ENCODE peak calls at places on chromosomes 12 and 14, in four cellular contexts. One of them, this sample, is unnamed.
A peak's percentile ranks its signal among the peaks of the same experiment; 100 is the strongest.

GRCh38 chr12:3300833-3301401 is 190.1 kb upstream of the PRMT8 start:
- DNase-seq in suprapubic skin: no peak
- DNase-seq in right lobe of liver: no peak
- DNase-seq in breast epithelium: no peak
- DNase-seq in this sample: no peak

GRCh38 chr12:119988440-119988787 is 622 bp upstream of the BICDL1 start:
- DNase-seq in right lobe of liver: no peak
- DNase-seq in suprapubic skin: no peak
- DNase-seq in breast epithelium: no peak
- DNase-seq in this sample: no peak

GRCh38 chr12:105385141-105385540 is 54.6 kb downstream of the C12orf75 start:
- DNase-seq in suprapubic skin: no peak
- DNase-seq in right lobe of liver: no peak
- DNase-seq in breast epithelium: no peak
- DNase-seq in this sample: no peak

GRCh38 chr14:25050494-25051170 is 685 bp upstream of the STXBP6 start:
- DNase-seq in breast epithelium: no peak
- DNase-seq in right lobe of liver: no peak
- DNase-seq in suprapubic skin: no peak
- DNase-seq in this sample: no peak

GRCh38 chr12:79920421-79921238 is 14.3 kb downstream of the PPP1R12A start:
- DNase-seq in breast epithelium: no peak
- DNase-seq in right lobe of liver: no peak
- DNase-seq in suprapubic skin: no peak
- DNase-seq in this sample: no peak

GRCh38 chr12:76226397-76226796 is 121.8 kb downstream of the BBS10 start:
- DNase-seq in suprapubic skin: no peak
- DNase-seq in right lobe of liver: no peak
- DNase-seq in breast epithelium: no peak
- DNase-seq in this sample: no peak

GRCh38 chr12:14273911-14274306 is 91.6 kb upstream of the ATF7IP start:
- DNase-seq in suprapubic skin: no peak
- DNase-seq in right lobe of liver: no peak
- DNase-seq in breast epithelium: no peak
- DNase-seq in this sample: no peak

GRCh38 chr12:104506691-104507401 is 50.1 kb downstream of the CHST11 start:
- DNase-seq in right lobe of liver: no peak
- DNase-seq in suprapubic skin: no peak
- DNase-seq in breast epithelium: no peak
- DNase-seq in this sample: no peak

GRCh38 chr12:53978477-53979356 is 4.0 kb upstream of the HOTAIR start:
- DNase-seq in right lobe of liver: no peak
- DNase-seq in suprapubic skin: no peak
- DNase-seq in breast epithelium: no peak
- DNase-seq in this sample: peak; percentile 88

GRCh38 chr12:5902736-5903135 is 42.3 kb downstream of the ANO2 start:
- DNase-seq in breast epithelium: no peak
- DNase-seq in right lobe of liver: no peak
- DNase-seq in suprapubic skin: no peak
- DNase-seq in this sample: no peak

GRCh38 chr14:95273041-95273978 is 46.4 kb downstream of the CLMN start:
- DNase-seq in breast epithelium: peak; percentile 7
- DNase-seq in right lobe of liver: no peak
- DNase-seq in suprapubic skin: peak; percentile 37
- DNase-seq in this sample: no peak

GRCh38 chr12:34311337-34311736 is 289.0 kb downstream of the ALG10 start:
- DNase-seq in right lobe of liver: no peak
- DNase-seq in breast epithelium: no peak
- DNase-seq in suprapubic skin: no peak
- DNase-seq in this sample: no peak

GRCh38 chr12:65891219-65891618 is 66.9 kb downstream of the HMGA2 start:
- DNase-seq in right lobe of liver: no peak
- DNase-seq in breast epithelium: no peak
- DNase-seq in suprapubic skin: no peak
- DNase-seq in this sample: no peak

GRCh38 chr14:100706860-100707259 is 19.8 kb upstream of the DLK1 start:
- DNase-seq in right lobe of liver: no peak
- DNase-seq in breast epithelium: no peak
- DNase-seq in suprapubic skin: no peak
- DNase-seq in this sample: no peak

GRCh38 chr14:100709956-100710284 is 16.8 kb upstream of the DLK1 start:
- DNase-seq in right lobe of liver: no peak
- DNase-seq in suprapubic skin: no peak
- DNase-seq in breast epithelium: no peak
- DNase-seq in this sample: no peak

GRCh38 chr14:100710391-100711116 is 16.1 kb upstream of the DLK1 start:
- DNase-seq in suprapubic skin: no peak
- DNase-seq in breast epithelium: no peak
- DNase-seq in right lobe of liver: no peak
- DNase-seq in this sample: no peak

GRCh38 chr14:100709252-100709955 is 17.3 kb upstream of the DLK1 start:
- DNase-seq in right lobe of liver: no peak
- DNase-seq in suprapubic skin: no peak
- DNase-seq in breast epithelium: peak; percentile 22
- DNase-seq in this sample: no peak

DNA sequence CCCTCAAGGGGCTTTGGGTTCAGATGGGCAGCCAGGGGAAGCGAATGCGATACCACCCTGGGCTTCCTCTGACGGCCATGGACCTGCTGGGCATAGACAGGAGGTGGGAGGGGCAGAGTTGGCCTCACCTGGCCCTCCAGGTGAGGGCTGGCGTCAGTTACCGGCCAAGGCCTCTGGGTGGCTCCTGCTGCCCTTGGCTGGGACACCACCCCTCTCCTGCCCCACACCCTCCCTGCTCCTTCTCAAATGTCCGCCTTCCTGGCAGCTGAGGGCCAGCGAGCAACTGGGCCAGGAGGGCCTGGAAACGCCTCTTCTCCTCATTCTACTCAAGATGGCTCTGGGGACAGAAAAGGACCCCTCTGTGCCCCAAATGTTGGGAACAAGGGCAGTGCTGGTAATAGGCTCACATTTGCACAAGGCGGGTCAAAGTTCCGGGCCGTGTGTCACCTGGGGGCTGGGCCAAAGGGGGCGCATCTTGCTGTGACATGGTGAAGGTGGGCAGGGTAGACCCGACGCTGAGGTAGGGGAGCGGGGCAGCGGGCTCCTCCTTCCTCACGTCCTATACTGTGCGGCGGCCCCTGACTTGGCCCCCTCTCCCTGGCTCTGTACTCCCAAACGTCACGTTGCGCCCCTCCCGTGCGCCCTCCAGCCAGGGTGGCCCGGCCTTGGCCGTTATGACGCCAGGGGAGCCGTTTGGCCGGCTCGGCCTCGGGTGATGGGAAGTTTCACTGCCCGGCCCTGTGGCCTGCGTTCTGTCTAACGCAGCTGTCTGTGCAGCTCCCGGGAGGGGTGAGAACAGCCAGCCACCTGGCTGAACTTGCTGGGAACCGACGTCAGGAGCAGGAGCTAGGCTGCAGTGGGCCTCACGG is 18.1 kb upstream of the DLK1 start:
- DNase-seq in suprapubic skin: no peak
- DNase-seq in right lobe of liver: no peak
- DNase-seq in breast epithelium: no peak
- DNase-seq in this sample: no peak
- TF ChIP-seq CTCF in suprapubic skin: no peak
- TF ChIP-seq CTCF in right lobe of liver: no peak
- TF ChIP-seq CTCF in breast epithelium: no peak
- TF ChIP-seq CTCF in this sample: no peak

DNA sequence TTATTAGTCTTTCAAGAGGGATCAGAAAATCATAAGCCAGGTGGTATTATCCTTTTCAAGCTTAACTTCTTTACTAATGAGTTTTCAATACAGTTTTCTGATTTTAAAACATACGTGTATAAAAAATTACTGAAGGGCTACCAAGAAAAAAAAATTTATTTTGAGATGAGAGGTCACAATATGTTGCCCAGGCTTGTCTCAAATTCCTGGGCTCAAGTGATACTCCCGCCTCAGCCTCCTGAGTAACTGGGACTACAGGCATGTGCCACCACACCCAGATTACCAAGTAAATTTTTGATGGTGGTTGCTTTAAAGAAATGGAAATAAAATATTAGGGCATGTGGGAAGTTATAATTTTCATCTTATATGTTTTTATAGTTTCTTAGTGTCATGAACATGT is 26.7 kb downstream of the ST8SIA1 start:
- DNase-seq in breast epithelium: no peak
- DNase-seq in right lobe of liver: no peak
- DNase-seq in suprapubic skin: no peak
- DNase-seq in this sample: no peak
- TF ChIP-seq POLR2A in breast epithelium: no peak
- TF ChIP-seq POLR2A in right lobe of liver: no peak
- TF ChIP-seq POLR2A in suprapubic skin: no peak
- TF ChIP-seq POLR2A in this sample: no peak

DNA sequence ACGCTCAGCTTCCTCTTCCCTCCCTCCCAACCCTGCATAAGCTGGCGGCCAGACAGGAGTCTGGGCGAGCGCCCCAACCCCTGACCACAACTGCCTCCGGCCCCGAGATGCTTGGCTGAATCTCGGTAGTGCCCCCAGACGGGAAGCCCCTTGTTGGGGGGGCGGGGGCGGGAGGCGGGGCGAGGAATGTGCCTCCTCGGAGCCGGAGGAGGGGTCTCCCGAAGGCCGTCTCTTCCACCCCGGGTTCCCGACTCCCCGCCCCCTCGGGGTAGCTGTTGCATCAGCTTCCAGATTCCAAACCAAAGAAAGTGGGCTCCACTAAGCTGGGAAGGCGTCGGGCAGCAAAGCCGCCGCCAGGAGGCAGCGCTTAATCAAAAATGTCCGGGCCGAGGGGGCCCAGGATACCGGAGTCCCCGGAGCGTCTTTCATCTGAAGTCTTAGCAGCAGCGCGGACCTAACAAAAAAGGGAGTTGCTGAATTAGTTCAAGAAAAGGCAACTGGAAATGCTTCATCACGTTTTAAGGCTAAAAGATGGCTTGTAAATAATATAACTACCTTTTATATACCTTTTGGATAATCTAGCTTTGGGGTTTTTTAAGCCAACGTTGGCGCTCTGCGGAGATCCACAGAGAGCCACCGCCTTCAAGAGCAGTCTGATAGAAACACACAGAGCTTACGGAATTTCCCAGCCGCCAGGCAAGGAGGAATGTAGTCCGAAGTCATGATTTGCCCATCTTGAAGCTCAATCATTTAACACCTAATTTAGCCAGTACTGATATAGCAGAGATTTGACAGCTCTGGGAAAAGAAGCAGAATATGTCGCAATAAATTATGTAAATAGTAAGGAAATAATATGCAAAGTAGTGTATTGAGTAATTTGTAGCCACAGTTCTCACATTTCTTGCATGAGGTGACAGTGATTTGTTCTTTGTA is 6.8 kb upstream of the MRPL52 start:
- DNase-seq in suprapubic skin: peak; percentile 90
- DNase-seq in right lobe of liver: peak; percentile 75
- DNase-seq in breast epithelium: peak; percentile 64
- DNase-seq in this sample: no peak
- H3K4me3 ChIP-seq in suprapubic skin: peak overlapping the region; percentile 44
- H3K4me3 ChIP-seq in right lobe of liver: peak overlapping the region; percentile 28
- H3K4me3 ChIP-seq in breast epithelium: peak overlapping the region; percentile 68
- H3K4me3 ChIP-seq in this sample: no peak overlapping the region

DNA sequence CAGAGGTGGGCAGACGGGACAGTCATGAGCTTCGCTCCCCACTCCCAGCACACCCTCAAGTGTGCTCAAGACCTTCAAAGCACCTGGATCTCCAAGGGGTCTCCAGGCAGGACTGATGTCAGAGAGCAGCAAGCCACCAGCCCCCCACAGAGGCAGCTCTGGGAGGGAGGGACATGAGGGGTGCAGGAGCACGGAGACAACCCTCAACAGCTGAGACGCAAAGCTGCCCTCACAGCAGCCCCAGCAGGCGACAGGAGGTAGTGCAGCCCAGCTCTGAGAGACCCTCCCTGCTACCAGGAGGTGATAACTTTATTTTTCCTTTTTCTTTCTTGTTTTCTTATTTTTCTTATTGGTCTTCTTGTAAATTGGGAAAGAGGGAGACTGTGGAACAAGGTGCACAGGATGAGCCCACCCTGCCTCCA is 17.9 kb downstream of the SIVA1 start:
- DNase-seq in suprapubic skin: no peak
- DNase-seq in right lobe of liver: no peak
- DNase-seq in breast epithelium: no peak
- DNase-seq in this sample: no peak
- TF ChIP-seq CTCF in suprapubic skin: peak; percentile 11
- TF ChIP-seq CTCF in right lobe of liver: peak; percentile 34
- TF ChIP-seq CTCF in breast epithelium: no peak
- TF ChIP-seq CTCF in this sample: no peak

GRCh38 chr12:26631846-26632245 is 201.1 kb downstream of the ITPR2 start:
- DNase-seq in right lobe of liver: no peak
- DNase-seq in breast epithelium: no peak
- DNase-seq in suprapubic skin: no peak
- DNase-seq in this sample: no peak

GRCh38 chr12:26632746-26633145 is 200.2 kb downstream of the ITPR2 start:
- DNase-seq in suprapubic skin: no peak
- DNase-seq in breast epithelium: no peak
- DNase-seq in right lobe of liver: no peak
- DNase-seq in this sample: no peak

GRCh38 chr12:26628234-26628633 is 204.8 kb downstream of the ITPR2 start:
- DNase-seq in breast epithelium: no peak
- DNase-seq in right lobe of liver: no peak
- DNase-seq in suprapubic skin: no peak
- DNase-seq in this sample: no peak

GRCh38 chr12:26629864-26630263 is 203.1 kb downstream of the ITPR2 start:
- DNase-seq in suprapubic skin: no peak
- DNase-seq in right lobe of liver: no peak
- DNase-seq in breast epithelium: no peak
- DNase-seq in this sample: no peak

DNA sequence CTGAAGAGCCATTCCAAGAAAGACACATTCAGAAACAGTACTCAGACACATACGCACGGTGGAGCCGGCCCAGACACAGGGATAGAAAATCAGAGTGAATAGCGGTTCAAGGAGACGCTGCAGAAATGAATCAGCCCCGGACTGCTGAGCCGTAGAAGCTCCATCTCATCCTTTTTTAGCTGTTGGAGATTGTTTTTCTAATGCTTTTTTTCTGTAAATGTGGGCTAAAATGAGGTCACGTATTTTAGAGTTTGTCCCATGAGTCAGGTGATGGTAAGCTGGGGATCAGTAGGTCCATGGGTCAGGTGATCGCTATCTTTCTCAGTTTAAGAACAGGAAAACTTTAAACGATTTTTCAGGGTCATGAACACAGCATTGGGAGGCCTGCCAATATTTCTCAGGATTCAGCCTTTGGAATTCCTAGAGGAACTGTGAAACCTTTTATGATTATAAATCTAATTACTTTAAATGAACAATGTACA is 202.4 kb downstream of the ITPR2 start:
- DNase-seq in breast epithelium: no peak
- DNase-seq in suprapubic skin: no peak
- DNase-seq in right lobe of liver: no peak
- DNase-seq in this sample: no peak
- TF ChIP-seq POLR2A in breast epithelium: no peak
- TF ChIP-seq POLR2A in suprapubic skin: no peak
- TF ChIP-seq POLR2A in right lobe of liver: no peak
- TF ChIP-seq POLR2A in this sample: no peak